ENCODE peak calls at places on chromosomes 7 and 10, in nine cellular contexts. One of them, this sample, is unnamed.

GRCh38 chr7:119270045-119270464 is 1002.9 kb upstream of the KCND2 start:
- DNase-seq in progenitor cell of endocrine pancreas: no peak
- DNase-seq in psoas muscle: peak; percentile 53
- DNase-seq in osteocyte: no peak
- DNase-seq in foreskin fibroblast: peak; percentile 42
- DNase-seq in astrocyte of the spinal cord: peak; percentile 74
- DNase-seq in transverse colon: peak; percentile 19
- DNase-seq in GM23338: peak; percentile 89
- DNase-seq in tibial artery: peak; percentile 33
- DNase-seq in this sample: peak; percentile 71

GRCh38 chr7:142859829-142860228 is 5.0 kb downstream of the EPHB6 start:
- DNase-seq in transverse colon: no peak
- DNase-seq in astrocyte of the spinal cord: peak; percentile 56
- DNase-seq in progenitor cell of endocrine pancreas: no peak
- DNase-seq in osteocyte: no peak
- DNase-seq in psoas muscle: peak; percentile 46
- DNase-seq in foreskin fibroblast: peak; percentile 91
- DNase-seq in GM23338: no peak
- DNase-seq in tibial artery: peak; percentile 71
- DNase-seq in this sample: peak; percentile 77

GRCh38 chr7:144975882-144976281 is 140.0 kb upstream of the TPK1 start:
- DNase-seq in GM23338: no peak
- DNase-seq in progenitor cell of endocrine pancreas: no peak
- DNase-seq in tibial artery: no peak
- DNase-seq in foreskin fibroblast: no peak
- DNase-seq in osteocyte: no peak
- DNase-seq in astrocyte of the spinal cord: no peak
- DNase-seq in psoas muscle: no peak
- DNase-seq in transverse colon: no peak
- DNase-seq in this sample: peak; percentile 25

GRCh38 chr7:5422324-5423271 is 1.0 kb downstream of the TNRC18 start:
- DNase-seq in tibial artery: no peak
- DNase-seq in astrocyte of the spinal cord: peak; percentile 45
- DNase-seq in foreskin fibroblast: peak; percentile 76
- DNase-seq in osteocyte: no peak
- DNase-seq in transverse colon: no peak
- DNase-seq in progenitor cell of endocrine pancreas: no peak
- DNase-seq in psoas muscle: peak; percentile 56
- DNase-seq in GM23338: peak; percentile 66
- DNase-seq in this sample: peak; percentile 44

GRCh38 chr7:75727881-75728592 is 10.7 kb downstream of the HIP1 start:
- DNase-seq in progenitor cell of endocrine pancreas: no peak
- DNase-seq in astrocyte of the spinal cord: peak; percentile 78
- DNase-seq in tibial artery: no peak
- DNase-seq in transverse colon: peak; percentile 91
- DNase-seq in GM23338: peak; percentile 43
- DNase-seq in psoas muscle: peak; percentile 50
- DNase-seq in osteocyte: no peak
- DNase-seq in foreskin fibroblast: no peak
- DNase-seq in this sample: peak; percentile 94

GRCh38 chr7:15305002-15305600 is 256.7 kb downstream of the AGMO start:
- DNase-seq in tibial artery: peak; percentile 32
- DNase-seq in progenitor cell of endocrine pancreas: peak; percentile 22
- DNase-seq in osteocyte: no peak
- DNase-seq in foreskin fibroblast: peak; percentile 73
- DNase-seq in psoas muscle: no peak
- DNase-seq in GM23338: peak; percentile 77
- DNase-seq in astrocyte of the spinal cord: peak; percentile 52
- DNase-seq in transverse colon: peak; percentile 23
- DNase-seq in this sample: peak; percentile 71

GRCh38 chr7:46058424-46058823 is 137.4 kb upstream of the IGFBP3 start:
- DNase-seq in foreskin fibroblast: peak; percentile 72
- DNase-seq in osteocyte: no peak
- DNase-seq in psoas muscle: no peak
- DNase-seq in tibial artery: no peak
- DNase-seq in progenitor cell of endocrine pancreas: no peak
- DNase-seq in astrocyte of the spinal cord: no peak
- DNase-seq in GM23338: no peak
- DNase-seq in transverse colon: no peak
- DNase-seq in this sample: peak; percentile 23

GRCh38 chr7:135597926-135598305 is 40.2 kb downstream of the NUP205 start:
- DNase-seq in GM23338: no peak
- DNase-seq in transverse colon: no peak
- DNase-seq in progenitor cell of endocrine pancreas: no peak
- DNase-seq in psoas muscle: no peak
- DNase-seq in astrocyte of the spinal cord: no peak
- DNase-seq in osteocyte: no peak
- DNase-seq in tibial artery: no peak
- DNase-seq in foreskin fibroblast: peak; percentile 8
- DNase-seq in this sample: no peak

GRCh38 chr7:44847920-44848634 is at the start of gene H2AZ2:
- DNase-seq in tibial artery: peak; percentile 100
- DNase-seq in psoas muscle: peak; percentile 100
- DNase-seq in transverse colon: peak; percentile 100
- DNase-seq in GM23338: peak; percentile 100
- DNase-seq in foreskin fibroblast: peak; percentile 100
- DNase-seq in progenitor cell of endocrine pancreas: peak; percentile 100
- DNase-seq in osteocyte: peak; percentile 100
- DNase-seq in astrocyte of the spinal cord: peak; percentile 100
- DNase-seq in this sample: peak; percentile 100

GRCh38 chr7:84294907-84295455 is 100.4 kb upstream of the SEMA3A start:
- DNase-seq in astrocyte of the spinal cord: no peak
- DNase-seq in foreskin fibroblast: peak; percentile 24
- DNase-seq in osteocyte: no peak
- DNase-seq in transverse colon: no peak
- DNase-seq in progenitor cell of endocrine pancreas: no peak
- DNase-seq in tibial artery: no peak
- DNase-seq in GM23338: no peak
- DNase-seq in psoas muscle: no peak
- DNase-seq in this sample: no peak

GRCh38 chr7:117784315-117784714 is 88.9 kb downstream of the CTTNBP2 start:
- DNase-seq in transverse colon: no peak
- DNase-seq in psoas muscle: no peak
- DNase-seq in tibial artery: no peak
- DNase-seq in foreskin fibroblast: no peak
- DNase-seq in osteocyte: no peak
- DNase-seq in progenitor cell of endocrine pancreas: no peak
- DNase-seq in GM23338: no peak
- DNase-seq in astrocyte of the spinal cord: no peak
- DNase-seq in this sample: no peak

GRCh38 chr7:149444260-149444659 is 16.6 kb downstream of the ZNF777 start:
- DNase-seq in astrocyte of the spinal cord: no peak
- DNase-seq in foreskin fibroblast: no peak
- DNase-seq in psoas muscle: no peak
- DNase-seq in osteocyte: peak; percentile 71
- DNase-seq in transverse colon: no peak
- DNase-seq in tibial artery: no peak
- DNase-seq in progenitor cell of endocrine pancreas: no peak
- DNase-seq in GM23338: no peak
- DNase-seq in this sample: no peak

GRCh38 chr7:24946467-24946866 is 33.5 kb downstream of the OSBPL3 start:
- DNase-seq in progenitor cell of endocrine pancreas: no peak
- DNase-seq in astrocyte of the spinal cord: no peak
- DNase-seq in psoas muscle: no peak
- DNase-seq in GM23338: no peak
- DNase-seq in tibial artery: no peak
- DNase-seq in transverse colon: no peak
- DNase-seq in foreskin fibroblast: no peak
- DNase-seq in osteocyte: no peak
- DNase-seq in this sample: no peak

GRCh38 chr7:45713669-45714520 is 139.7 kb downstream of the ADCY1 start:
- DNase-seq in foreskin fibroblast: no peak
- DNase-seq in progenitor cell of endocrine pancreas: no peak
- DNase-seq in tibial artery: no peak
- DNase-seq in astrocyte of the spinal cord: no peak
- DNase-seq in psoas muscle: no peak
- DNase-seq in osteocyte: peak; percentile 78
- DNase-seq in GM23338: no peak
- DNase-seq in transverse colon: no peak
- DNase-seq in this sample: no peak

GRCh38 chr10:102856758-102857424 is 2.8 kb downstream of the BORCS7 start:
- DNase-seq in foreskin fibroblast: no peak
- DNase-seq in astrocyte of the spinal cord: no peak
- DNase-seq in psoas muscle: no peak
- DNase-seq in progenitor cell of endocrine pancreas: no peak
- DNase-seq in osteocyte: peak; percentile 1
- DNase-seq in tibial artery: no peak
- DNase-seq in GM23338: peak; percentile 19
- DNase-seq in transverse colon: no peak
- DNase-seq in this sample: no peak

GRCh38 chr10:6786579-6787031 is 206.5 kb upstream of the PRKCQ start:
- DNase-seq in psoas muscle: no peak
- DNase-seq in foreskin fibroblast: peak; percentile 89
- DNase-seq in astrocyte of the spinal cord: peak; percentile 69
- DNase-seq in osteocyte: no peak
- DNase-seq in progenitor cell of endocrine pancreas: no peak
- DNase-seq in GM23338: no peak
- DNase-seq in transverse colon: no peak
- DNase-seq in tibial artery: no peak
- DNase-seq in this sample: no peak

GRCh38 chr10:103638948-103639347 is 145.4 kb downstream of the NEURL1 start:
- DNase-seq in transverse colon: no peak
- DNase-seq in osteocyte: no peak
- DNase-seq in tibial artery: no peak
- DNase-seq in foreskin fibroblast: no peak
- DNase-seq in progenitor cell of endocrine pancreas: no peak
- DNase-seq in astrocyte of the spinal cord: no peak
- DNase-seq in psoas muscle: no peak
- DNase-seq in GM23338: no peak
- DNase-seq in this sample: no peak

GRCh38 chr7:120799813-120800483 is 58.0 kb downstream of the TSPAN12 start:
- DNase-seq in psoas muscle: no peak
- DNase-seq in foreskin fibroblast: no peak
- DNase-seq in tibial artery: no peak
- DNase-seq in progenitor cell of endocrine pancreas: no peak
- DNase-seq in GM23338: no peak
- DNase-seq in osteocyte: no peak
- DNase-seq in astrocyte of the spinal cord: no peak
- DNase-seq in transverse colon: no peak
- DNase-seq in this sample: no peak

GRCh38 chr7:118311121-118311803 is 86.8 kb downstream of the ANKRD7 start:
- DNase-seq in progenitor cell of endocrine pancreas: no peak
- DNase-seq in foreskin fibroblast: no peak
- DNase-seq in osteocyte: no peak
- DNase-seq in tibial artery: no peak
- DNase-seq in GM23338: no peak
- DNase-seq in transverse colon: no peak
- DNase-seq in astrocyte of the spinal cord: peak; percentile 59
- DNase-seq in psoas muscle: no peak
- DNase-seq in this sample: peak; percentile 92

GRCh38 chr7:47796347-47796746 is 151.9 kb downstream of the PKD1L1 start:
- DNase-seq in progenitor cell of endocrine pancreas: no peak
- DNase-seq in tibial artery: no peak
- DNase-seq in transverse colon: no peak
- DNase-seq in GM23338: no peak
- DNase-seq in psoas muscle: no peak
- DNase-seq in foreskin fibroblast: no peak
- DNase-seq in astrocyte of the spinal cord: no peak
- DNase-seq in osteocyte: no peak
- DNase-seq in this sample: no peak
- TF ChIP-seq CTCF in progenitor cell of endocrine pancreas: no peak
- TF ChIP-seq CTCF in tibial artery: no peak
- TF ChIP-seq CTCF in transverse colon: no peak
- TF ChIP-seq CTCF in GM23338: no peak
- TF ChIP-seq CTCF in psoas muscle: no peak
- TF ChIP-seq CTCF in foreskin fibroblast: no peak
- TF ChIP-seq CTCF in astrocyte of the spinal cord: peak; percentile 7
- TF ChIP-seq CTCF in osteocyte: no peak
- TF ChIP-seq CTCF in this sample: no peak

GRCh38 chr10:119644215-119644826 is 6.9 kb upstream of the BAG3 start:
- DNase-seq in psoas muscle: peak; percentile 69
- DNase-seq in osteocyte: no peak
- DNase-seq in astrocyte of the spinal cord: no peak
- DNase-seq in GM23338: peak; percentile 61
- DNase-seq in foreskin fibroblast: no peak
- DNase-seq in tibial artery: no peak
- DNase-seq in progenitor cell of endocrine pancreas: no peak
- DNase-seq in transverse colon: no peak
- DNase-seq in this sample: no peak
- TF ChIP-seq CTCF in psoas muscle: peak; percentile 18
- TF ChIP-seq CTCF in osteocyte: no peak
- TF ChIP-seq CTCF in astrocyte of the spinal cord: peak; percentile 14
- TF ChIP-seq CTCF in GM23338: peak; percentile 68
- TF ChIP-seq CTCF in foreskin fibroblast: no peak
- TF ChIP-seq CTCF in tibial artery: no peak
- TF ChIP-seq CTCF in progenitor cell of endocrine pancreas: peak; percentile 24
- TF ChIP-seq CTCF in transverse colon: no peak
- TF ChIP-seq CTCF in this sample: peak; percentile 4

GRCh38 chr7:39002755-39003154 is 25.0 kb downstream of the POU6F2 start:
- DNase-seq in foreskin fibroblast: no peak
- DNase-seq in osteocyte: no peak
- DNase-seq in progenitor cell of endocrine pancreas: no peak
- DNase-seq in psoas muscle: no peak
- DNase-seq in tibial artery: no peak
- DNase-seq in transverse colon: no peak
- DNase-seq in GM23338: no peak
- DNase-seq in astrocyte of the spinal cord: no peak
- DNase-seq in this sample: no peak

GRCh38 chr7:39005461-39005860 is 27.8 kb downstream of the POU6F2 start:
- DNase-seq in tibial artery: no peak
- DNase-seq in foreskin fibroblast: no peak
- DNase-seq in psoas muscle: no peak
- DNase-seq in progenitor cell of endocrine pancreas: no peak
- DNase-seq in osteocyte: no peak
- DNase-seq in astrocyte of the spinal cord: no peak
- DNase-seq in GM23338: no peak
- DNase-seq in transverse colon: no peak
- DNase-seq in this sample: no peak

GRCh38 chr7:39001595-39001994 is 23.9 kb downstream of the POU6F2 start:
- DNase-seq in astrocyte of the spinal cord: no peak
- DNase-seq in psoas muscle: no peak
- DNase-seq in GM23338: no peak
- DNase-seq in transverse colon: no peak
- DNase-seq in progenitor cell of endocrine pancreas: no peak
- DNase-seq in osteocyte: no peak
- DNase-seq in foreskin fibroblast: no peak
- DNase-seq in tibial artery: no peak
- DNase-seq in this sample: no peak
- TF ChIP-seq CTCF in astrocyte of the spinal cord: no peak
- TF ChIP-seq CTCF in psoas muscle: no peak
- TF ChIP-seq CTCF in GM23338: no peak
- TF ChIP-seq CTCF in transverse colon: no peak
- TF ChIP-seq CTCF in progenitor cell of endocrine pancreas: no peak
- TF ChIP-seq CTCF in osteocyte: no peak
- TF ChIP-seq CTCF in foreskin fibroblast: no peak
- TF ChIP-seq CTCF in tibial artery: no peak
- TF ChIP-seq CTCF in this sample: no peak

DNA sequence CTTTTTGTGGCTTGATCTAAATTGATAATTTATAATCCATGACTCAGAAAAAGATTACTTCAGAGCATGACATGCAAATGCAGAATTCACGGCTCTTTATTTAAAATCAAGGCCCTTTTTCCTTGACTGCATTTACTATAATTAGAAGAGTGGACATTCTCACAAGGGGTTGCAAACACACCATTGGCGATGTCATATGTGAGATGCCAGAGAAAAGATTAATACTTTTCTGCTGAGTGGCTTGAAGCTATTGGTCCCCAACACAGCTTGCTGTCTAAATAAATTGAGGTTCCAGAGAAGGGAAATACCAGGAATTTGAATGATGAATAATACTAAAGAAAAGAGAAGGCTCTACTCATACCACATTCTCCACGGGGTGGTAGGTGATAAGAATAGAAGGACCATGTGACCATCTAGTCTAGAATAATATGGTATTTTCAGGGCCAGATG is 78.7 kb upstream of the ARID5B start:
- DNase-seq in progenitor cell of endocrine pancreas: no peak
- DNase-seq in osteocyte: no peak
- DNase-seq in astrocyte of the spinal cord: peak; percentile 39
- DNase-seq in transverse colon: no peak
- DNase-seq in foreskin fibroblast: peak; percentile 42
- DNase-seq in GM23338: no peak
- DNase-seq in psoas muscle: no peak
- DNase-seq in tibial artery: no peak
- DNase-seq in this sample: no peak
- TF ChIP-seq CTCF in progenitor cell of endocrine pancreas: no peak
- TF ChIP-seq CTCF in osteocyte: no peak
- TF ChIP-seq CTCF in astrocyte of the spinal cord: no peak
- TF ChIP-seq CTCF in transverse colon: no peak
- TF ChIP-seq CTCF in foreskin fibroblast: no peak
- TF ChIP-seq CTCF in GM23338: no peak
- TF ChIP-seq CTCF in psoas muscle: no peak
- TF ChIP-seq CTCF in tibial artery: no peak
- TF ChIP-seq CTCF in this sample: no peak